ENCODE peak calls at places on chromosomes 6 and 20, in nine cellular contexts. L is brain microvascular endothelial cell, I is H9, N is tibial artery, E is neural crest cell, Y is GM06990, O is epithelial cell of esophagus, S is endothelial cell, V is breast epithelium. U is an unnamed sample.

GRCh38 chr20:57136734-57137133 is 129.7 kb downstream of the BMP7 start:
- DNase-seq in L (no peak), I (no peak), N (no peak), E (no peak), Y (no peak), O (no peak), S (no peak), V (no peak), U (no peak)

GRCh38 chr20:57400262-57400701 is 9.1 kb downstream of the RBM38 start:
- DNase-seq in L (no peak), I (no peak), N (no peak), E (no peak), Y (peak; percentile 54), O (no peak), S (no peak), V (no peak), U (peak; percentile 77)

GRCh38 chr6:2695464-2696095 is 55.1 kb downstream of the MYLK4 start:
- DNase-seq in L (no peak), I (no peak), N (no peak), E (no peak), Y (no peak), O (peak; percentile 56), S (no peak), V (no peak), U (peak; percentile 47)

GRCh38 chr20:29689411-29690225 is 1567.8 kb upstream of the DEFB115 start:
- DNase-seq in L (no peak), I (no peak), N (no peak), E (no peak), Y (no peak), O (no peak), S (no peak), V (no peak), U (no peak)

GRCh38 chr20:4465855-4466545 is 255.7 kb upstream of the PRND start:
- DNase-seq in L (no peak), I (no peak), N (no peak), E (no peak), Y (no peak), O (no peak), S (no peak), V (no peak), U (no peak)

GRCh38 chr6:44855562-44856494 is 468.3 kb downstream of the CDC5L start:
- DNase-seq in L (peak; percentile 3), I (no peak), N (no peak), E (no peak), Y (no peak), O (no peak), S (no peak), V (no peak), U (no peak)

GRCh38 chr6:78476561-78476960 is 390.8 kb upstream of the IRAK1BP1 start:
- DNase-seq in L (no peak), I (no peak), N (no peak), E (no peak), Y (no peak), O (peak; percentile 38), S (no peak), V (no peak), U (no peak)

GRCh38 chr6:149723771-149724417 is 6.0 kb upstream of the LATS1 start:
- DNase-seq in L (peak; percentile 69), I (no peak), N (no peak), E (peak; percentile 14), Y (no peak), O (peak; percentile 87), S (peak; percentile 21), V (no peak), U (no peak)

GRCh38 chr20:41386502-41387427 is 20.1 kb upstream of the EMILIN3 start:
- DNase-seq in L (no peak), I (no peak), N (no peak), E (no peak), Y (no peak), O (no peak), S (no peak), V (no peak), U (no peak)

GRCh38 chr20:57411406-57412283 is 20.4 kb downstream of the RBM38 start:
- DNase-seq in L (no peak), I (no peak), N (no peak), E (no peak), Y (no peak), O (no peak), S (no peak), V (no peak), U (no peak)

DNA sequence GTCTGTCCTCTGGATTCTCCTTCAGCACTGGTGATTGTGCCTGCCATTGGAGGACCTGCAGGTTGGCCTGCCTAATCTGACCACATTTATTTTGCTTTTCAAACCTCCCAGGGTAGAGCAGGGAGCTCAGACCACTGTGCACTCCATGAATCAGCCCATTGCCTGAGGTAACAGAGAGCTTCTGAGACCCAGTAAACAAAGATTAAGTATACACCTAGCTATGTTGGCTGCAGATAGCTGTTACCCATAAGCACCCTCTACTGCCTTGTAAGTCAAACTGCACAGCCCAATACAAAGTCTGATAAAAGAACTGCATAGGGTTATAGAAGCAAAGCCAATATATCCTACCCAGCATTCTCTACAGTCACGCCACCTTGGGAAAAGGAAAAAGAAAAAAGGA is 338.7 kb downstream of the HTR1B start:
- DNase-seq in L (peak; percentile 15), I (no peak), N (no peak), E (no peak), Y (no peak), O (peak; percentile 75), S (no peak), V (no peak), U (no peak)
- TF ChIP-seq CTCF in L (peak; percentile 46), I (peak; percentile 18), N (no peak), E (no peak), Y (no peak), O (peak; percentile 49), S (no peak), V (no peak), U (no peak)

GRCh38 chr20:16759161-16759523 is 11.0 kb downstream of the OTOR start:
- DNase-seq in L (no peak), I (no peak), N (no peak), E (no peak), Y (no peak), O (peak; percentile 4), S (no peak), V (no peak), U (no peak)

GRCh38 chr20:16758459-16759160 is 10.5 kb downstream of the OTOR start:
- DNase-seq in L (no peak), I (no peak), N (no peak), E (no peak), Y (no peak), O (no peak), S (no peak), V (no peak), U (no peak)

GRCh38 chr20:16760431-16761304 is 12.5 kb downstream of the OTOR start:
- DNase-seq in L (no peak), I (no peak), N (no peak), E (no peak), Y (no peak), O (peak; percentile 30), S (no peak), V (peak; percentile 60), U (no peak)

GRCh38 chr20:16764560-16764959 is 16.4 kb downstream of the OTOR start:
- DNase-seq in L (no peak), I (no peak), N (no peak), E (no peak), Y (no peak), O (no peak), S (no peak), V (no peak), U (no peak)

GRCh38 chr20:16761305-16761829 is 13.2 kb downstream of the OTOR start:
- DNase-seq in L (peak; percentile 59), I (peak; percentile 70), N (no peak), E (peak; percentile 54), Y (no peak), O (peak; percentile 76), S (peak; percentile 52), V (peak; percentile 36), U (peak; percentile 62)
- TF ChIP-seq CTCF in L (peak; percentile 83), I (peak; percentile 87), N (peak; percentile 64), E (peak; percentile 86), Y (peak; percentile 74), O (peak; percentile 80), S (peak; percentile 61), V (peak; percentile 76), U (peak; percentile 51)

GRCh38 chr6:160104821-160105517 is 16.6 kb upstream of the SLC22A1 start:
- DNase-seq in L (no peak), I (no peak), N (peak; percentile 54), E (no peak), Y (no peak), O (no peak), S (no peak), V (no peak), U (no peak)

GRCh38 chr6:160102956-160103824 is 18.4 kb upstream of the SLC22A1 start:
- DNase-seq in L (peak; percentile 33), I (peak; percentile 66), N (peak; percentile 65), E (peak; percentile 8), Y (no peak), O (peak; percentile 48), S (peak; percentile 39), V (no peak), U (peak; percentile 53)

GRCh38 chr6:160102399-160102798 is 19.2 kb upstream of the SLC22A1 start:
- DNase-seq in L (no peak), I (no peak), N (peak; percentile 64), E (no peak), Y (no peak), O (no peak), S (no peak), V (no peak), U (no peak)

GRCh38 chr6:160101262-160102205 is 20.1 kb upstream of the SLC22A1 start:
- DNase-seq in L (peak; percentile 2), I (no peak), N (peak; percentile 63), E (no peak), Y (no peak), O (no peak), S (no peak), V (no peak), U (no peak)

GRCh38 chr6:160103825-160104100 is 17.9 kb upstream of the SLC22A1 start:
- DNase-seq in L (no peak), I (no peak), N (peak; percentile 86), E (no peak), Y (no peak), O (no peak), S (no peak), V (no peak), U (no peak)
- TF ChIP-seq CTCF in L (no peak), I (no peak), N (no peak), E (no peak), Y (no peak), O (no peak), S (no peak), V (no peak), U (no peak)

GRCh38 chr20:46363874-46364669 is 42.3 kb downstream of the ELMO2 start:
- DNase-seq in L (peak; percentile 90), I (peak; percentile 91), N (peak; percentile 91), E (peak; percentile 84), Y (peak; percentile 88), O (peak; percentile 87), S (peak; percentile 91), V (peak; percentile 84), U (peak; percentile 94)
- TF ChIP-seq CTCF in L (no peak), I (no peak), N (no peak), E (no peak), Y (no peak), O (no peak), S (no peak), V (no peak), U (no peak)

GRCh38 chr20:21643417-21643816 is 62.0 kb upstream of the PAX1 start:
- DNase-seq in L (no peak), I (no peak), N (no peak), E (no peak), Y (no peak), O (peak; percentile 21), S (no peak), V (no peak), U (no peak)

GRCh38 chr20:21640556-21640955 is 64.9 kb upstream of the PAX1 start:
- DNase-seq in L (no peak), I (peak; percentile 69), N (no peak), E (no peak), Y (no peak), O (peak; percentile 24), S (peak; percentile 17), V (no peak), U (no peak)
- TF ChIP-seq CTCF in L (no peak), I (peak; percentile 77), N (no peak), E (no peak), Y (peak; percentile 42), O (peak; percentile 24), S (no peak), V (no peak), U (no peak)

U was measured in GM20000.